ENCODE peak calls at places on chromosomes 7 and 10, in five cellular contexts. One of them, this sample, is unnamed.

GRCh38 chr10:109895848-109896247 is 27.5 kb downstream of the XPNPEP1 start:
- DNase-seq in neural crest cell: no peak
- DNase-seq in GM20000: no peak
- DNase-seq in endothelial cell: no peak
- DNase-seq in HFF-Myc: no peak
- DNase-seq in this sample: no peak

GRCh38 chr7:139867847-139868246 is 38.8 kb downstream of the TBXAS1 start:
- DNase-seq in GM20000: no peak
- DNase-seq in neural crest cell: no peak
- DNase-seq in HFF-Myc: no peak
- DNase-seq in endothelial cell: no peak
- DNase-seq in this sample: no peak

GRCh38 chr7:12749746-12750145 is 62.3 kb downstream of the ARL4A start:
- DNase-seq in GM20000: no peak
- DNase-seq in HFF-Myc: no peak
- DNase-seq in endothelial cell: no peak
- DNase-seq in neural crest cell: no peak
- DNase-seq in this sample: no peak

GRCh38 chr10:49621561-49621960 is 7.7 kb downstream of the CHAT start:
- DNase-seq in neural crest cell: no peak
- DNase-seq in endothelial cell: no peak
- DNase-seq in HFF-Myc: no peak
- DNase-seq in GM20000: no peak
- DNase-seq in this sample: no peak

GRCh38 chr10:17022898-17023297 is 106.7 kb downstream of the CUBN start:
- DNase-seq in GM20000: no peak
- DNase-seq in neural crest cell: no peak
- DNase-seq in HFF-Myc: no peak
- DNase-seq in endothelial cell: no peak
- DNase-seq in this sample: no peak

GRCh38 chr7:2519119-2519930 is at the start of gene LFNG:
- DNase-seq in HFF-Myc: peak
- DNase-seq in GM20000: peak
- DNase-seq in endothelial cell: peak
- DNase-seq in neural crest cell: peak
- DNase-seq in this sample: peak

GRCh38 chr10:60446855-60447254 is 57.2 kb upstream of the ANK3 start:
- DNase-seq in neural crest cell: no peak
- DNase-seq in HFF-Myc: no peak
- DNase-seq in GM20000: no peak
- DNase-seq in endothelial cell: no peak
- DNase-seq in this sample: no peak

GRCh38 chr10:71423268-71423667 is 26.5 kb downstream of the CDH23 start:
- DNase-seq in HFF-Myc: no peak
- DNase-seq in neural crest cell: no peak
- DNase-seq in endothelial cell: no peak
- DNase-seq in GM20000: no peak
- DNase-seq in this sample: no peak

GRCh38 chr10:46106410-46107255 is 60.6 kb upstream of the MSMB start:
- DNase-seq in endothelial cell: peak
- DNase-seq in neural crest cell: peak
- DNase-seq in GM20000: peak
- DNase-seq in HFF-Myc: no peak
- DNase-seq in this sample: peak

GRCh38 chr7:1432411-1433082 is 26.7 kb downstream of the MICALL2 start:
- DNase-seq in endothelial cell: peak
- DNase-seq in HFF-Myc: no peak
- DNase-seq in neural crest cell: peak
- DNase-seq in GM20000: peak
- DNase-seq in this sample: peak
- TF ChIP-seq CTCF in endothelial cell: peak
- TF ChIP-seq CTCF in HFF-Myc: peak
- TF ChIP-seq CTCF in neural crest cell: peak
- TF ChIP-seq CTCF in GM20000: peak
- TF ChIP-seq CTCF in this sample: peak

DNA sequence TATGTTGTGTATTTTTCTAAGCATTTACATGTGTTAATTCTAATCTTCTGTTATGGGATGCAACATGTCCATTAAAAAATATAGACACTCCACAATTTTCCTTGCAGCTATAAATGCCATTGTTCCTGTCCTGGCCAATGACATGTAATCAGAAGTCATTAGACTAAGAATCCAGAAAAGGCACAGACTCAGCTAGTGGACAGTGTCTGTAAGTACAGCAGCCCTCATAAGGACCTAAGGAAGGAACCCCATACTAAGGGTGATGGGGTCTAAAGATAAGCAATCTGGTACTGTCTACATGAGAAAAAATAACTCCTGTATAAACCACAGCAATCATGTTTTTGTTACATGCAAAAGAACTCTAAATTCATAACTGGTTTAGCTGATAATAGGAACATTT is 115.9 kb downstream of the GPR85 start:
- DNase-seq in neural crest cell: no peak
- DNase-seq in endothelial cell: no peak
- DNase-seq in GM20000: no peak
- DNase-seq in HFF-Myc: no peak
- DNase-seq in this sample: no peak
- TF ChIP-seq CTCF in neural crest cell: peak
- TF ChIP-seq CTCF in endothelial cell: no peak
- TF ChIP-seq CTCF in GM20000: no peak
- TF ChIP-seq CTCF in HFF-Myc: no peak
- TF ChIP-seq CTCF in this sample: no peak

DNA sequence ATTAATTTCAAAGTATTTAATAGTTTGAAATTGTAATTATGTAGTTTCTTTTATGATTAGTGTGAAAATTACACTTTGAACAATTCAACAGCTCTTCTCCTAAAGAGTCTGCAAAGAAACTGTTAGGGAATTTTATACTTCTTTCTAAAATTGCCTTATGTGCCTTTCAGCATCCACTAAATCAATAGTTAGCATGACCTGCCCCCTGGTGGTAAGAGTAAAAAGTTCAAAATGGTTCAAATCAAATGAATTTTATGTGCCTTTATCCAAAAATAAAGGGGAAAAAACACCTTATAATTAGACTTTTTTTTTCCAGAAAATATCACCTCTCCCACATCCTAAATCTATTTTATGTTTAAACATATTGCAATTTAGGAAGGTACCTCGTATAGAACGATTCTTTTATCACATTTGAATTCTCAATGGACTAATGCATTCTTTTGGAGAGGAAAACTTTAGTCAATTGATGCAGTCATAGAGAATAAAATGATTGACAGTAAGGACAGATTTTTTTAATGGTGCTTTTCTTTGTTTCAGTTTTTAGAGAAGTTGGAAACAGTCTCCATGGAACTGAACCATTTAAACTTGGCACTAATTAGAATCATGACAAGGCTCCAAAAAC is 163.7 kb downstream of the SEMA3D start:
- DNase-seq in endothelial cell: peak
- DNase-seq in HFF-Myc: peak
- DNase-seq in neural crest cell: peak
- DNase-seq in GM20000: no peak
- DNase-seq in this sample: peak
- TF ChIP-seq CTCF in endothelial cell: peak
- TF ChIP-seq CTCF in HFF-Myc: peak
- TF ChIP-seq CTCF in neural crest cell: peak
- TF ChIP-seq CTCF in GM20000: no peak
- TF ChIP-seq CTCF in this sample: peak

GRCh38 chr10:1295756-1296480 is 239.7 kb downstream of the WDR37 start:
- DNase-seq in endothelial cell: no peak
- DNase-seq in GM20000: no peak
- DNase-seq in neural crest cell: no peak
- DNase-seq in HFF-Myc: no peak
- DNase-seq in this sample: no peak

GRCh38 chr10:1297566-1298301 is 241.5 kb downstream of the WDR37 start:
- DNase-seq in GM20000: no peak
- DNase-seq in HFF-Myc: no peak
- DNase-seq in neural crest cell: no peak
- DNase-seq in endothelial cell: peak
- DNase-seq in this sample: no peak

GRCh38 chr10:1300218-1300617 is 244.0 kb downstream of the WDR37 start:
- DNase-seq in endothelial cell: no peak
- DNase-seq in GM20000: no peak
- DNase-seq in neural crest cell: no peak
- DNase-seq in HFF-Myc: no peak
- DNase-seq in this sample: no peak

GRCh38 chr10:1299041-1299726 is 243.0 kb downstream of the WDR37 start:
- DNase-seq in neural crest cell: no peak
- DNase-seq in endothelial cell: no peak
- DNase-seq in GM20000: peak
- DNase-seq in HFF-Myc: no peak
- DNase-seq in this sample: no peak

DNA sequence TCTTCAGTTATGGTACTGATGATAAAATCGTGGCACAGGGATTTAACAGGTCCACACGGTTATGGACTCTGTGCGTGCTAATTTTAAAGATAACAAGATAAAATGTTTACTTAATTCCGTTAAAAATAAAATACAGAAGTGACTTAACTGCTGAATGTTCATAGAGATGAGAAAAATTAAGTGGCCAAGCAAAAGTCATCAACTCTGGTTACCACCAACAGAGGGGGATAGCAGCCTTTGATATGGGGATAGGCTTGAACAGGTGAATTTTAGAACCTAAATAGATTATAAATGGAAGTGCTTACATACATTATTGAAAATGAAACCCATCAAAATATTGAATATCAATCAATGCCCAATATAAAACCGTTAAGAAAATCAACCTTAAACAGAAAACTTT is 245.0 kb downstream of the WDR37 start:
- DNase-seq in endothelial cell: no peak
- DNase-seq in neural crest cell: no peak
- DNase-seq in HFF-Myc: no peak
- DNase-seq in GM20000: no peak
- DNase-seq in this sample: no peak
- TF ChIP-seq CTCF in endothelial cell: no peak
- TF ChIP-seq CTCF in neural crest cell: no peak
- TF ChIP-seq CTCF in HFF-Myc: no peak
- TF ChIP-seq CTCF in GM20000: no peak
- TF ChIP-seq CTCF in this sample: peak

DNA sequence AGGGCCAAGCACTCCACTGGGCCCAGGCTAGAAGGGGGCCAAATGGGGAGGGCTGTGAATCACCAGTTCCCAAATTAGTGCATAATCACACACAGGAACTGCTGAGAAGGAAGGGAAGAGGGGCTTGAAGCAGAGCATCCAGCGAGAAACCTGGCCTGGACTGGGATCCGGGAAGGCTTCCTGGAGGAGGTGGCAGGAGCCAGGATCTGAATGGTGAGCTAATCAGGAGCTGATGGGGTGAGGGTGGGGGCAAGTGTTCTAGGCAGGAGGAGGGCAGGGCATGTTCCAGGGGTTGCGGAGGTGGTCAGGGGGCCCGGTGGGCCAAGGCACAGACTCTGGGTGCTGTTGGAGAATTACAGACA is 12.6 kb downstream of the PWWP2B start:
- DNase-seq in neural crest cell: no peak
- DNase-seq in endothelial cell: no peak
- DNase-seq in GM20000: no peak
- DNase-seq in HFF-Myc: no peak
- DNase-seq in this sample: no peak
- TF ChIP-seq CTCF in neural crest cell: no peak
- TF ChIP-seq CTCF in endothelial cell: no peak
- TF ChIP-seq CTCF in GM20000: no peak
- TF ChIP-seq CTCF in HFF-Myc: no peak
- TF ChIP-seq CTCF in this sample: no peak

GRCh38 chr7:129611246-129612111 is at the start of gene NRF1:
- DNase-seq in endothelial cell: peak
- DNase-seq in neural crest cell: peak
- DNase-seq in GM20000: peak
- DNase-seq in HFF-Myc: peak
- DNase-seq in this sample: peak
- TF ChIP-seq CTCF in endothelial cell: no peak
- TF ChIP-seq CTCF in neural crest cell: peak
- TF ChIP-seq CTCF in GM20000: peak
- TF ChIP-seq CTCF in HFF-Myc: no peak
- TF ChIP-seq CTCF in this sample: no peak

GRCh38 chr7:84187087-84187805 is 7.3 kb downstream of the SEMA3A start:
- DNase-seq in endothelial cell: no peak
- DNase-seq in neural crest cell: no peak
- DNase-seq in HFF-Myc: no peak
- DNase-seq in GM20000: no peak
- DNase-seq in this sample: no peak

GRCh38 chr7:84187813-84188212 is 6.8 kb downstream of the SEMA3A start:
- DNase-seq in HFF-Myc: no peak
- DNase-seq in endothelial cell: no peak
- DNase-seq in neural crest cell: no peak
- DNase-seq in GM20000: no peak
- DNase-seq in this sample: no peak

GRCh38 chr7:84190016-84190705 is 4.4 kb downstream of the SEMA3A start:
- DNase-seq in GM20000: no peak
- DNase-seq in HFF-Myc: no peak
- DNase-seq in endothelial cell: no peak
- DNase-seq in neural crest cell: no peak
- DNase-seq in this sample: no peak

GRCh38 chr7:84191261-84191660 is 3.3 kb downstream of the SEMA3A start:
- DNase-seq in neural crest cell: no peak
- DNase-seq in endothelial cell: no peak
- DNase-seq in GM20000: no peak
- DNase-seq in HFF-Myc: no peak
- DNase-seq in this sample: no peak

GRCh38 chr7:84188811-84189405 is 5.7 kb downstream of the SEMA3A start:
- DNase-seq in GM20000: no peak
- DNase-seq in neural crest cell: no peak
- DNase-seq in HFF-Myc: no peak
- DNase-seq in endothelial cell: no peak
- DNase-seq in this sample: no peak
- TF ChIP-seq CTCF in GM20000: no peak
- TF ChIP-seq CTCF in neural crest cell: peak
- TF ChIP-seq CTCF in HFF-Myc: peak
- TF ChIP-seq CTCF in endothelial cell: no peak
- TF ChIP-seq CTCF in this sample: peak

GRCh38 chr7:99199226-99199625 is 8.7 kb downstream of the KPNA7 start:
- DNase-seq in neural crest cell: no peak
- DNase-seq in HFF-Myc: no peak
- DNase-seq in GM20000: no peak
- DNase-seq in endothelial cell: no peak
- DNase-seq in this sample: no peak

GRCh38 chr7:99196536-99197288 is 11.2 kb downstream of the KPNA7 start:
- DNase-seq in endothelial cell: no peak
- DNase-seq in HFF-Myc: no peak
- DNase-seq in neural crest cell: no peak
- DNase-seq in GM20000: no peak
- DNase-seq in this sample: no peak

GRCh38 chr7:99194301-99194700 is 13.6 kb downstream of the KPNA7 start:
- DNase-seq in endothelial cell: no peak
- DNase-seq in neural crest cell: no peak
- DNase-seq in HFF-Myc: no peak
- DNase-seq in GM20000: no peak
- DNase-seq in this sample: no peak

GRCh38 chr7:99195867-99196266 is 12.0 kb downstream of the KPNA7 start:
- DNase-seq in endothelial cell: no peak
- DNase-seq in neural crest cell: no peak
- DNase-seq in HFF-Myc: no peak
- DNase-seq in GM20000: no peak
- DNase-seq in this sample: no peak

DNA sequence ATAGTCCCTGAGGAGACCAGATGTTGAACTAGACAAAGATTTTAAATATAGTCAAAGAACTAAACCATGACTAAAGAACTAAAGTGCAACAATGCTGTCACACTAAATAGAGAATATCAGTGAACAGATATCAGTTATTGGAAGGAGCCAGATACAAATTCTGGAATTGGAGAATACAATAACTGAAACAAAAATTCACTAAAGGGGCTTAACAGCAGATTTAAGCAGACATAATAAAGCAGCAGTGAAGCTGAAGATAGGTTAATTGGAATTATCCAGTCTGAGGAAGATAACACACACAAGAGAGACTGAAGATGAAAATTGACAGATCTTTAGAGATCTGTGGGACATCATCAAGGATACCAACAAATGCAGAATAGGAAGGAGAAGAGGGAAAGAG is 10.4 kb downstream of the KPNA7 start:
- DNase-seq in endothelial cell: no peak
- DNase-seq in neural crest cell: no peak
- DNase-seq in HFF-Myc: no peak
- DNase-seq in GM20000: no peak
- DNase-seq in this sample: no peak
- TF ChIP-seq CTCF in endothelial cell: no peak
- TF ChIP-seq CTCF in neural crest cell: no peak
- TF ChIP-seq CTCF in HFF-Myc: no peak
- TF ChIP-seq CTCF in GM20000: no peak
- TF ChIP-seq CTCF in this sample: no peak

This sample was measured in GM10248.